ENCODE peak calls at places on chromosomes 12 and 14, in four cellular contexts. R, L, B and Y are unnamed samples.

GRCh38 chr14:56794088-56794556 is 16.2 kb downstream of the OTX2 start:
- DNase-seq in R (peak; percentile 74), L (no peak), B (no peak), Y (no peak)

GRCh38 chr12:65308601-65309071 is 30.2 kb downstream of the MSRB3 start:
- DNase-seq in R (no peak), L (no peak), B (no peak), Y (no peak)

GRCh38 chr12:40959041-40959440 is 229.1 kb upstream of the PDZRN4 start:
- DNase-seq in R (no peak), L (no peak), B (no peak), Y (no peak)

GRCh38 chr12:127685476-127686234 is 581.3 kb upstream of the TMEM132C start:
- DNase-seq in R (no peak), L (no peak), B (no peak), Y (no peak)

GRCh38 chr14:49052516-49052915 is 533.7 kb downstream of the RPS29 start:
- DNase-seq in R (no peak), L (no peak), B (no peak), Y (no peak)

GRCh38 chr14:51006781-51007211 is 62.5 kb upstream of the PYGL start:
- DNase-seq in R (no peak), L (peak; percentile 3), B (no peak), Y (peak; percentile 33)

GRCh38 chr14:100531591-100532121 is 55.6 kb downstream of the BEGAIN start:
- DNase-seq in R (peak; percentile 16), L (no peak), B (peak; percentile 15), Y (no peak)

GRCh38 chr12:51293693-51294092 is 23.5 kb upstream of the SMAGP start:
- DNase-seq in R (no peak), L (no peak), B (no peak), Y (no peak)

GRCh38 chr14:54356172-54356571 is 40.6 kb upstream of the CDKN3 start:
- DNase-seq in R (no peak), L (no peak), B (no peak), Y (no peak)

GRCh38 chr12:88951177-88951576 is 370.9 kb upstream of the KITLG start:
- DNase-seq in R (no peak), L (no peak), B (no peak), Y (no peak)

GRCh38 chr12:66159088-66159487 is 10.7 kb downstream of the TMBIM4 start:
- DNase-seq in R (no peak), L (no peak), B (no peak), Y (no peak)

GRCh38 chr14:87992349-87992719 is 648 bp downstream of the GALC start:
- DNase-seq in R (peak; percentile 63), L (no peak), B (peak; percentile 37), Y (no peak)

GRCh38 chr12:1972856-1973317 is 31.4 kb downstream of the DCP1B start:
- DNase-seq in R (no peak), L (no peak), B (no peak), Y (no peak)

GRCh38 chr12:11939223-11939622 is 131.5 kb upstream of the BCL2L14 start:
- DNase-seq in R (no peak), L (no peak), B (no peak), Y (no peak)

GRCh38 chr12:67496616-67497015 is 151.9 kb upstream of the DYRK2 start:
- DNase-seq in R (no peak), L (no peak), B (no peak), Y (no peak)

GRCh38 chr14:56087824-56088571 is 30.2 kb upstream of the PELI2 start:
- DNase-seq in R (no peak), L (no peak), B (no peak), Y (no peak)

GRCh38 chr12:120215357-120215735 is 14.4 kb upstream of the RPLP0 start:
- DNase-seq in R (no peak), L (no peak), B (no peak), Y (no peak)

GRCh38 chr12:89098390-89099102 is 253.8 kb downstream of the DUSP6 start:
- DNase-seq in R (peak; percentile 89), L (no peak), B (no peak), Y (no peak)

GRCh38 chr14:101590062-101590461 is 28.8 kb downstream of the DIO3 start:
- DNase-seq in R (no peak), L (no peak), B (no peak), Y (no peak)

GRCh38 chr14:35643513-35643912 is 109.5 kb downstream of the INSM2 start:
- DNase-seq in R (no peak), L (no peak), B (no peak), Y (no peak)

GRCh38 chr14:92942576-92942975 is 19.6 kb downstream of the CHGA start:
- DNase-seq in R (no peak), L (no peak), B (no peak), Y (no peak)

GRCh38 chr14:58463147-58463546 is 35.6 kb downstream of the KIAA0586 start:
- DNase-seq in R (no peak), L (no peak), B (no peak), Y (no peak)

GRCh38 chr12:63420206-63420644 is 248.1 kb downstream of the DPY19L2 start:
- DNase-seq in R (peak; percentile 90), L (no peak), B (peak; percentile 47), Y (no peak)

GRCh38 chr12:81167694-81168093 is 89.8 kb downstream of the ACSS3 start:
- DNase-seq in R (no peak), L (no peak), B (no peak), Y (no peak)

GRCh38 chr12:116880817-116881324 is 370 bp downstream of the HRK start:
- DNase-seq in R (peak; percentile 81), L (no peak), B (peak; percentile 38), Y (no peak)

GRCh38 chr12:125314051-125314882 is 249.0 kb downstream of the AACS start:
- DNase-seq in R (peak; percentile 50), L (no peak), B (no peak), Y (no peak)

GRCh38 chr14:101953151-101953550 is 11.2 kb upstream of the DYNC1H1 start:
- DNase-seq in R (no peak), L (no peak), B (no peak), Y (no peak)

GRCh38 chr12:73210574-73211204 is 938.5 kb downstream of the TRHDE start:
- DNase-seq in R (no peak), L (no peak), B (no peak), Y (no peak)

GRCh38 chr14:76936483-76936882 is 92.0 kb downstream of the IRF2BPL start:
- DNase-seq in R (no peak), L (no peak), B (no peak), Y (no peak)

GRCh38 chr12:109539508-109539907 is 33.8 kb downstream of the MMAB start:
- DNase-seq in R (no peak), L (no peak), B (no peak), Y (no peak)

GRCh38 chr12:131985145-131985875 is 35.6 kb downstream of the EP400 start:
- DNase-seq in R (no peak), L (no peak), B (no peak), Y (no peak)

GRCh38 chr14:58238252-58239247 is 6.1 kb upstream of the PSMA3 start:
- DNase-seq in R (peak; percentile 39), L (no peak), B (no peak), Y (no peak)

GRCh38 chr12:38152816-38153736 is 163.5 kb upstream of the ALG10B start:
- DNase-seq in R (no peak), L (no peak), B (peak; percentile 12), Y (no peak)

GRCh38 chr12:47210776-47211175 is 131.0 kb upstream of the AMIGO2 start:
- DNase-seq in R (no peak), L (no peak), B (no peak), Y (no peak)

GRCh38 chr12:15276088-15276698 is 46.1 kb upstream of the PTPRO start:
- DNase-seq in R (no peak), L (no peak), B (peak; percentile 38), Y (no peak)

GRCh38 chr12:113002155-113002554 is 23.8 kb downstream of the OAS2 start:
- DNase-seq in R (peak; percentile 20), L (no peak), B (no peak), Y (no peak)